ENCODE peak calls at places on chromosome 14, in five cellular contexts. Y, H, E, K and O are unnamed samples.

GRCh38 chr14:23110579-23111375 is 6.0 kb upstream of the CIROP start:
- DNase-seq in Y (no peak), H (no peak), E (no peak), K (no peak), O (no peak)

GRCh38 chr14:75042040-75042439 is 9.2 kb downstream of the MLH3 start:
- DNase-seq in Y (no peak), H (no peak), E (no peak), K (no peak), O (no peak)

GRCh38 chr14:50677527-50678063 is 9.5 kb upstream of the SAV1 start:
- DNase-seq in Y (no peak), H (no peak), E (no peak), K (peak; percentile 53), O (no peak)

GRCh38 chr14:23300687-23301223 is 1.9 kb downstream of the PPP1R3E start:
- DNase-seq in Y (peak; percentile 53), H (no peak), E (peak; percentile 54), K (peak; percentile 6), O (no peak)

GRCh38 chr14:31022386-31022785 is 3.1 kb upstream of the AP4S1 start:
- DNase-seq in Y (no peak), H (no peak), E (no peak), K (no peak), O (no peak)

GRCh38 chr14:24398298-24398942 is 383 bp upstream of the NYNRIN start:
- DNase-seq in Y (no peak), H (no peak), E (peak; percentile 56), K (no peak), O (no peak)

GRCh38 chr14:39431416-39432178 is 636 bp downstream of the FBXO33 start:
- DNase-seq in Y (no peak), H (no peak), E (peak; percentile 57), K (peak; percentile 24), O (peak; percentile 77)

GRCh38 chr14:23627961-23628360 is 8.2 kb upstream of the DHRS2 start:
- DNase-seq in Y (no peak), H (no peak), E (no peak), K (no peak), O (no peak)

GRCh38 chr14:85813040-85813439 is 283.1 kb downstream of the FLRT2 start:
- DNase-seq in Y (no peak), H (no peak), E (no peak), K (no peak), O (no peak)

GRCh38 chr14:104800600-104801283 is at the start of gene ZBTB42:
- DNase-seq in Y (no peak), H (no peak), E (peak; percentile 90), K (peak; percentile 59), O (peak; percentile 93)

GRCh38 chr14:35121026-35121886 is 534 bp downstream of the PPP2R3C start:
- DNase-seq in Y (no peak), H (no peak), E (no peak), K (no peak), O (peak; percentile 51)

GRCh38 chr14:26867171-26867757 is 269.4 kb upstream of the NOVA1 start:
- DNase-seq in Y (no peak), H (no peak), E (no peak), K (no peak), O (no peak)

GRCh38 chr14:54683882-54684794 is 117.2 kb downstream of the SAMD4A start:
- DNase-seq in Y (no peak), H (no peak), E (no peak), K (no peak), O (no peak)

GRCh38 chr14:89736866-89737265 is 217.7 kb downstream of the EFCAB11 start:
- DNase-seq in Y (no peak), H (no peak), E (no peak), K (no peak), O (no peak)

GRCh38 chr14:51963164-51963733 is 26.1 kb upstream of the RTRAF start:
- DNase-seq in Y (no peak), H (no peak), E (no peak), K (no peak), O (no peak)

GRCh38 chr14:77275855-77276153 is 4.8 kb upstream of the NGB start:
- DNase-seq in Y (no peak), H (no peak), E (no peak), K (no peak), O (no peak)

GRCh38 chr14:83309833-83310232 is 1776.2 kb upstream of the SEL1L start:
- DNase-seq in Y (no peak), H (no peak), E (no peak), K (no peak), O (no peak)